ENCODE peak calls at places on chromosomes 4 and X, in ten cellular contexts. F is Calu3, R is Panc1, A is endothelial cell of umbilical vein, G is neural crest cell, Z is endodermal cell, S is kidney, I is HepG2, H is H1, P is endothelial cell. X is an unnamed sample.

GRCh38 chr4:176048631-176049030 is 17.0 kb upstream of the WDR17 start:
- DNase-seq in F (no peak), H (no peak), I (no peak), G (no peak), P (no peak), S (no peak), Z (no peak), R (no peak), A (no peak), X (no peak)

GRCh38 chrX:40244116-40244515 is 146.4 kb upstream of the BCOR start:
- DNase-seq in R (no peak), I (no peak), H (no peak), A (no peak), P (no peak), S (no peak), Z (no peak), G (no peak), F (no peak), X (no peak)

GRCh38 chr4:142293536-142293935 is 552.6 kb downstream of the INPP4B start:
- DNase-seq in H (no peak), Z (no peak), P (no peak), A (no peak), I (no peak), S (no peak), F (no peak), R (no peak), G (no peak), X (peak; percentile 8)

GRCh38 chrX:46262299-46262698 is 282.9 kb downstream of the ZNF674 start:
- DNase-seq in Z (no peak), A (no peak), G (no peak), R (no peak), H (no peak), F (no peak), S (no peak), I (no peak), P (no peak), X (no peak)

GRCh38 chr4:7206385-7206784 is 14.0 kb downstream of the SORCS2 start:
- DNase-seq in P (no peak), R (no peak), H (no peak), A (peak; percentile 42), G (no peak), F (no peak), Z (peak; percentile 65), I (no peak), S (peak; percentile 74), X (peak; percentile 51)

GRCh38 chrX:132216283-132216682 is 3.0 kb downstream of the RAP2C start:
- DNase-seq in I (no peak), Z (no peak), F (no peak), G (no peak), R (no peak), S (no peak), A (no peak), H (no peak), P (no peak), X (no peak)

GRCh38 chrX:41921492-41922124 is 1.7 kb downstream of the CASK start:
- DNase-seq in H (no peak), Z (no peak), F (no peak), R (no peak), I (peak; percentile 37), S (no peak), A (peak; percentile 28), P (no peak), G (no peak), X (no peak)

GRCh38 chr4:82423245-82424054 is 6.8 kb downstream of the HNRNPDL start:
- DNase-seq in Z (no peak), H (no peak), G (no peak), A (no peak), S (no peak), I (no peak), P (no peak), F (no peak), R (no peak), X (peak; percentile 45)

GRCh38 chrX:45758319-45758718 is 557.6 kb upstream of the DIPK2B start:
- DNase-seq in Z (no peak), I (no peak), G (no peak), A (peak; percentile 86), H (no peak), F (no peak), S (no peak), P (no peak), R (no peak), X (peak; percentile 82)

GRCh38 chr4:148431401-148431800 is 10.8 kb downstream of the NR3C2 start:
- DNase-seq in S (no peak), P (no peak), H (no peak), F (peak; percentile 9), R (no peak), I (peak; percentile 61), A (no peak), Z (no peak), G (no peak), X (no peak)

GRCh38 chr4:148426643-148427042 is 15.6 kb downstream of the NR3C2 start:
- DNase-seq in P (no peak), G (no peak), S (no peak), I (no peak), H (no peak), F (no peak), Z (no peak), A (no peak), R (no peak), X (no peak)

GRCh38 chr4:148430847-148431246 is 11.4 kb downstream of the NR3C2 start:
- DNase-seq in Z (no peak), S (no peak), F (no peak), R (no peak), G (no peak), P (no peak), I (no peak), A (no peak), H (no peak), X (no peak)

DNA sequence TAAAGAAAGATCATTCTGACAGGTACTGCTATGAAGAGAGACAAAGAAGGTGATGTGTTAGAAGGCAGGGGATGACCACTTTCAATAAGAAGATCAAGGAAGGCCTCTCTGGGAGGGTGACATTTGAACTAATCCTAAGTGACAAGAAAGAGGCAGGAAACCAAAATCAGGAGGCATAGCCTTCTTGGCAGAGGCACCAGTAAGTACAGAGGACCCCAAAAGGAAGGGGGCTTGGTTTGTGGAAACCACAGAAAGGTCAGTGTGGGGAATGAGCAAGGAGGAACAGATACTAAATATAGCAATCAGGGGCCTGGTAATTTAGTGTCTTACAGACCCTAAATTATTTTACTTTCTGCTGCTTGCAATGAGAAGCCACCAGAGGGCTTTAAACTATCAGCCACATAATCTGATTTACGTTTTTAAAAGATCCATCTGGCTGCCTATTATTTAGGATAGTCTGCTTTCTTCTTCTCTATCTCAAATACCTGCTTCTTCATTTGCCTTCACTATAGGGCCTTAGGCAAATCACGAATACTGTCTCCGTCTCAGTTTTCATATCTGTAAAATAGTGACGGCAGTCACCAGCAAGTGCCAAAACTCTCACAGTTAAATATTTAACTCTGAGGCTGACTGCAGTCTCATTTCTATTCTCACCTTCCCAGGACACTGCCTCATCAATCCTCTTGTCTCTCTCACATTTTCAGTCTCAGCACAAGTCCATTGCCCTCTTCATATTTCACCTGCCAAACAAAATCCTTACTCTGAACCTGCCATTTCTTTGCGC is 16.7 kb downstream of the NR3C2 start:
- DNase-seq in F (no peak), H (no peak), P (no peak), I (no peak), G (no peak), Z (no peak), A (no peak), R (no peak), S (no peak), X (no peak)
- TF ChIP-seq CTCF in F (no peak), H (no peak), P (no peak), I (no peak), G (peak; percentile 36), Z (peak; percentile 56), A (no peak), R (no peak), S (no peak), X (no peak)

GRCh38 chr4:152348670-152349069 is 187.2 kb downstream of the FBXW7 start:
- DNase-seq in G (no peak), A (peak; percentile 31), P (no peak), I (no peak), H (no peak), R (no peak), F (no peak), Z (no peak), S (no peak), X (no peak)
- TF ChIP-seq CTCF in G (peak; percentile 49), A (no peak), P (no peak), I (no peak), H (peak; percentile 21), R (no peak), F (no peak), Z (peak; percentile 69), S (peak; percentile 7), X (peak; percentile 65)

DNA sequence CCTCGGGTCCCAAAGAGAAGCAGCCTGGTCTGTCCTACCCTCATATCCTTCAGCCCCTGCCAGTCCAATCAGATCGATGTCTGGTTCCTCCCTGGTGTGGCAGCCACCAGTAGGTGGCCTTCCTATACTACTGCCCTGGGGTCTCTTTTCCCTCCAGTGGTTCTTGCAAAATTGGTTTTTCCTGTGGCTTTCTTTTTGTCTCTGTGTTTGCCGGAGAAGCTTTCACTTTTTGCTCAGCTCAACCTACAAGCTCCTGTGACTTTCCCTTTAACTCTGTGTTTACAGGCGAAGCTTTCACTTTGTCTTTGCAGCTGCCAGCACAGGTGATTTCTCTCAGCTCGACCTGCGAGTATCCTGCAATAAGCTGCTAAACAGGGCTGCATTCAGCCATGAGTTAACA is 46.8 kb downstream of the UGT2A3 start:
- DNase-seq in A (no peak), R (no peak), Z (peak; percentile 60), H (no peak), P (peak; percentile 7), G (no peak), I (peak; percentile 20), S (no peak), F (peak; percentile 41), X (no peak)
- TF ChIP-seq CTCF in A (no peak), R (peak; percentile 36), Z (peak; percentile 69), H (peak; percentile 51), P (peak; percentile 17), G (peak; percentile 47), I (peak; percentile 61), S (peak; percentile 26), F (peak; percentile 25), X (no peak)

DNA sequence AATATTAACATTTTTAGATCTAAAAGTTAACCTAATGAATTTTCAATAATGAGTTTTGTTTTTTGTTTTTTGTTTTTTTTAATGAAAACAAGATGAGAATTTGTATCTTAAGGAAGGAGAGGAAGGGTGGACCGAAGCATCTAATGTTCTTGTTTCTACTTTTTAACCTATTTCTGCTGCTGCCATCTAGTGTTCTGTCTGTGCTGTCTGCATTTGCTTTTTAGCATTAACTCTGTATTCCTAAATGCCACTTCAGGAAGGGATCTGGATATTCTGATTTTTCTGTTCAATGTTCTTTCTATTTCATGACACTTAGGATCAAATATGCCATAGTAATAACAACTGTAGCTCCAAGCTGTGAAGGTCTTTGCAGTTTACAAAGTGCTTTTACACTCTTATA is 161.7 kb downstream of the BRWD3 start:
- DNase-seq in R (no peak), S (no peak), I (no peak), P (no peak), Z (no peak), F (no peak), H (no peak), G (no peak), A (peak; percentile 1), X (no peak)
- TF ChIP-seq CTCF in R (peak; percentile 58), S (peak; percentile 19), I (peak; percentile 24), P (no peak), Z (peak; percentile 52), F (peak; percentile 38), H (peak; percentile 21), G (peak; percentile 33), A (no peak), X (peak; percentile 60)